ENCODE peak calls at places on chromosomes 5 and 9, in four cellular contexts. D is MCF 10A, W is cardiac fibroblast, G is endothelial cell. S is an unnamed sample.

GRCh38 chr5:180034564-180034963 is 37.0 kb downstream of the RNF130 start:
- DNase-seq in D (peak), W (no peak), G (no peak), S (no peak)

GRCh38 chr5:154243736-154244135 is 53.2 kb downstream of the GALNT10 start:
- DNase-seq in D (no peak), W (peak), G (no peak), S (no peak)

GRCh38 chr5:110507972-110508371 is 218.5 kb downstream of the TMEM232 start:
- DNase-seq in D (no peak), W (no peak), G (no peak), S (no peak)

GRCh38 chr9:83538172-83538889 is at the start of gene FRMD3:
- DNase-seq in D (peak), W (peak), G (peak), S (peak)

GRCh38 chr5:337565-338130 is 16.1 kb downstream of the AHRR start:
- DNase-seq in D (peak), W (peak), G (peak), S (no peak)

GRCh38 chr5:34656001-34656699 is at the start of gene RAI14:
- DNase-seq in D (peak), W (peak), G (peak), S (peak)

GRCh38 chr9:31027678-31028077 is 1356.8 kb upstream of the ACO1 start:
- DNase-seq in D (no peak), W (no peak), G (no peak), S (no peak)

GRCh38 chr5:54120473-54120872 is 189.9 kb downstream of the ARL15 start:
- DNase-seq in D (no peak), W (no peak), G (no peak), S (no peak)

GRCh38 chr5:53616939-53617549 is 56.6 kb downstream of the NDUFS4 start:
- DNase-seq in D (peak), W (peak), G (no peak), S (no peak)

GRCh38 chr9:134917431-134918373 is at the start of gene FCN1:
- DNase-seq in D (no peak), W (no peak), G (no peak), S (peak)

GRCh38 chr9:91130796-91131318 is 230.9 kb downstream of the AUH start:
- DNase-seq in D (peak), W (no peak), G (no peak), S (no peak)
- TF ChIP-seq CTCF in D (no peak), W (no peak), G (no peak), S (no peak)

GRCh38 chr9:114033397-114034103 is 44.5 kb downstream of the AMBP start:
- DNase-seq in D (peak), W (peak), G (peak), S (peak)

GRCh38 chr9:114034176-114034575 is 43.9 kb downstream of the AMBP start:
- DNase-seq in D (no peak), W (no peak), G (no peak), S (no peak)

GRCh38 chr9:114031037-114031436 is 47.1 kb downstream of the AMBP start:
- DNase-seq in D (no peak), W (no peak), G (no peak), S (no peak)

GRCh38 chr9:114030364-114030763 is 47.7 kb downstream of the AMBP start:
- DNase-seq in D (no peak), W (no peak), G (no peak), S (no peak)

DNA sequence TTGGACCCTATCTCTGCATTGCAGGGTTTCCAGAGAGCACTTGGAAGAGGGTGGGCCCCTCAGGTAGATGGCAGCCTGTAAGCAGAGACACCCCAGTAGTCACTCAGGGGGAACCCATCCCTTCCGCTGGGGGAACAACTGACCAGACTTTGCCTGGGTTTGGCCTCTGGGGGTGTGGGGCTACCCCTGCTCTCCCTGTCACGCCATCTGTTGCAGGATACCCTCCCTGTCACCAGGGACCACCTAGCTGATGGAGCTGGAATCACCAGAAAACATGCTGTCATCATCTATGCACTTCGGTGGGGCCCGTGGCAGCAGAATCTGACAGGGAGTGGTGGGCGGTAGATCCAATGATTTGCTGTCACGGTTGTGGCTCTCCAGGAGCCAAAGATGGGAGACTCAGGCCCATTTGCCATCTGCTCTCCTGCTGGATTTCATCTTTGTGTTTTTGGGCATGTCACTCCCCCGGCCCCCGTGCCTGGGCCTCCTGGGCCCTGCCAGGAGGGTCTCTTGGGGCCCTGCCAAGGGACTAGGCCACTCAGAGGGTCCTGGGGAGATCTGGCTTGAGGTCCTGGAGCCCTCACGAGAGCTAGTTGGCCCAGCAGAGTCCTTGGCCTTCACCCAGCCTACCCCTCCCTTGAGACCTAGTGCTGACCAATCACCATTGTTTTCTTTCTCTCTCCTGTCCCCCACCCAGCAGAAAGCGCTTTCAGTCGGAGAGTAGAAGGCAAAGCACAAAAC is 46.0 kb downstream of the AMBP start:
- DNase-seq in D (no peak), W (peak), G (no peak), S (no peak)
- TF ChIP-seq CTCF in D (no peak), W (no peak), G (no peak), S (no peak)

DNA sequence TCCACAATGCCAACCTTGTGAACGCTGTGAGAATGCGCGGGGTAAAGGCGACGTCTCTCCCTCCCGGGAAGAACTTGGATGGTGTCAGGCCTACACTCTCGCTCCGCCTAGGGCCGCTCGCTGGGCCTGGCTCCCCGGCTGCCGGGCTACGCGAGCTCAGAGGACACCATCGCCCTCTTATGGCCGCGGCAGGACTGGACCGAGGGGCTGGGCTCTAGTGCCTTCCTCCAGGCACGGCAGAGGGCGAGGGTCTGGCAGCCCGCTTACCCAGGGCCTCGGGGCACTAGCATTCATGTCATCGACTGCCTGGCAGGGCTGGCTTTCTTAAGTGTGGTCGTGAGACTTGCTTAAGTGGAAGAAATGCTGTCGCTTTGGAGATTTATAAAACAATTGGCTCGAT is 1.2 kb upstream of the EXOSC2 start:
- DNase-seq in D (no peak), W (no peak), G (peak), S (no peak)
- TF ChIP-seq CTCF in D (no peak), W (peak), G (peak), S (peak)

DNA sequence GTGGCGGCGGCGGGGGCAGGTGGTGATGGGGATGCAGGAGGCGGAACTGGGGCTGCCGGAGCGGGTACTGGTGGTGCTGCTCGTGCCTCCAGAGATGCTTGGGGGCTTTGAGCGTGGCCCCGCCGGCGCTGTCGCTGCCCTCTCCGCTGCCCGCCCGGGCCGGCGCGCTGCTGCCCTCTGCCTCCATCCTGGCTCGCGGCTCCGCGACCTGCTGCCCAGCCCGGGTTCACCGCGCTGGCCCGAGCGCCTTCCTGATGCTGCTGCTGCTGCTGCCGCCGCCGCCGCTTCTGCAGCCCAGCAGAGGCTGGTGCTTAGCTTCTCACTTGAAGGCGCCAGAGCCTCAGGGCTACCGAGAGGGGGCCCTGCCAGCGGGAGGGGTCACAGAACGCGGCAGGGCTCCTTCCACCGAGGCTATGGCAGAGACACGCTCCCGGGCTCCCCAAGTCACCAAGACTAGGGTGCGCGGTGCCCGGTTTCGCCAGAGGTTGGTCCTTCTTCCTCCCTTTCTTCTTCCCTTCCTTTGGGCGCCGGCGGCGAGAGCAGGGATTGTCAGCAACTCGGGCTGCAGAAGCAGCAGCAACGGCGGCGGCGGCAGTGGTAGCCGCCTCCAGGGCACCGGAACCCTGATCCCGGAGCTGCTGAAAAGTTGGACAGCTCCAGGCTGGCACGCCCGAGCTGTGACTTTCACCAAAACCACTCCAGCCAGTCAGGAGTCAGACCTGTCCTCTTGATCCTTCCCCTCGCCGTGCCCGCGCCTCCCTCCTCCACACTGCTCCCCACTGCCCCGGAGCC is at the start of gene PDE4D:
- DNase-seq in D (peak), W (peak), G (peak), S (peak)
- TF ChIP-seq CTCF in D (no peak), W (no peak), G (no peak), S (peak)

DNA sequence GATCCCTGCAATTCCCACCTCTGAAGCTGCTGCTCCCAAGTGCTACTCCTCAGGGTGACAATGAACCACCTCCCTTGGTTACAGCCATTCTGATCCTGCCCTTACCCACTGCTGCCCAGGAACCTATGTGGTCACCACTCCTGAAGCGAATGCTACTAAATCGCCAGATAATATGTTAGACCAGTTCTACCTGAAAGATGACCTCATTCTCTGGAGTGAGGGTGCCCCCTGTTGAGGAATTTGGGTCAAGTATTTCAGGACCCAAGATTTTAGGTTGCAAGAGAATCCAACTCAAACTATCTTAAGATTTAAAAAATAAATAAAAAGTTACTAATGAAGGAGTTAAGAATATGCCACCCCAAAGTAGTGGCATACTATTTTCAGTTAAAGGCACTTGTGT is 5.8 kb upstream of the SNAPC3 start:
- DNase-seq in D (peak), W (peak), G (peak), S (no peak)
- TF ChIP-seq CTCF in D (peak), W (peak), G (peak), S (peak)